ENCODE peak calls at places on chromosome 2, in four cellular contexts. One of them, this sample, is unnamed.

GRCh38 chr2:241702155-241702404 is 241 bp downstream of the ING5 start:
- DNase-seq in A549: peak
- DNase-seq in HepG2: no peak
- DNase-seq in H1: peak
- DNase-seq in this sample: no peak

GRCh38 chr2:106219813-106220212 is 25.7 kb upstream of the UXS1 start:
- DNase-seq in A549: no peak
- DNase-seq in HepG2: no peak
- DNase-seq in H1: no peak
- DNase-seq in this sample: no peak

GRCh38 chr2:146228659-146229058 is 1616.2 kb upstream of the ACVR2A start:
- DNase-seq in A549: no peak
- DNase-seq in HepG2: no peak
- DNase-seq in H1: no peak
- DNase-seq in this sample: no peak

GRCh38 chr2:88059979-88060906 is 4.7 kb upstream of the KRCC1 start:
- DNase-seq in A549: peak
- DNase-seq in HepG2: peak
- DNase-seq in H1: no peak
- DNase-seq in this sample: peak

GRCh38 chr2:231057590-231057989 is 923 bp downstream of the PSMD1 start:
- DNase-seq in A549: no peak
- DNase-seq in HepG2: no peak
- DNase-seq in H1: no peak
- DNase-seq in this sample: peak

GRCh38 chr2:241809383-241810303 is 650 bp downstream of the NEU4 start:
- DNase-seq in A549: no peak
- DNase-seq in HepG2: no peak
- DNase-seq in H1: no peak
- DNase-seq in this sample: no peak

GRCh38 chr2:70111752-70112591 is 24.7 kb downstream of the PCBP1 start:
- DNase-seq in A549: no peak
- DNase-seq in HepG2: no peak
- DNase-seq in H1: no peak
- DNase-seq in this sample: peak

GRCh38 chr2:61109291-61109690 is 43.6 kb downstream of the SANBR start:
- DNase-seq in A549: no peak
- DNase-seq in HepG2: no peak
- DNase-seq in H1: no peak
- DNase-seq in this sample: no peak

GRCh38 chr2:143685439-143686078 is 556.3 kb downstream of the ARHGAP15 start:
- DNase-seq in A549: no peak
- DNase-seq in HepG2: no peak
- DNase-seq in H1: no peak
- DNase-seq in this sample: no peak

GRCh38 chr2:176589956-176590509 is 320.8 kb downstream of the MTX2 start:
- DNase-seq in A549: no peak
- DNase-seq in HepG2: no peak
- DNase-seq in H1: no peak
- DNase-seq in this sample: no peak

GRCh38 chr2:46521215-46521683 is 41.9 kb downstream of the TMEM247 start:
- DNase-seq in A549: no peak
- DNase-seq in HepG2: no peak
- DNase-seq in H1: no peak
- DNase-seq in this sample: no peak
- TF ChIP-seq RNF2 in A549: no peak
- TF ChIP-seq RNF2 in HepG2: no peak
- TF ChIP-seq RNF2 in H1: no peak
- TF ChIP-seq RNF2 in this sample: no peak

DNA sequence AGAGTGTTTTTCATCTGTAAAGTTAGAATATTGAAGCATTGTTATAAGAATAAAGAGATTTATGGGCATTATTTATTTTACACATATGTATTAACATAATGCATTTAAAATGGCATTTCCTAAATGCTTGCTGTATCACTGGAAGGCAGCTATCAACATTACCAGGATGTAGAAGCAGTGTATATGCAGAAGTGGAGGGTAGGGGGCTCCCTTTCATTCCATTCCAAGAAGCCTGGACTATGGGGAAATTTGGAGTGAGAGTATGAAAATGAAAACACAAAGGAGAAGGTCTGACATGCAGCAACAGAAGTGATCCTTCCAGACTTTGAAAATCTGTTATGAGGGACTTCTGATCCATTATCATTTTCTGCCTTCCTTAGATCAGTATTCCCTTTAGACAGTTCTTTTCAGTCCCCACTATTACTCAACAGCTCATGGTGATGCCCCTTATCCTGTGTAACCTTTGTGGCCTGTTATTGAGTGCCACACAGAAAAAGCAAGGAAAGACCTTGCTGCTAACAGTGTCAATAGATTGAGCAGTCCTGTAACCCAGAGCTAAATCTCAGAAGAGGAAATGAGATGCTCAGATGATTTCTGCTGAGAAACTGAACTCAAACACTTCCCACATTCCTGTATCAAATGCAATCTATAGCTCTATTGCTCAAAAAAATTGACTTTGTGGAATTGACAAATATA is 216.6 kb downstream of the HNMT start:
- DNase-seq in A549: no peak
- DNase-seq in HepG2: peak
- DNase-seq in H1: no peak
- DNase-seq in this sample: no peak
- TF ChIP-seq RNF2 in A549: no peak
- TF ChIP-seq RNF2 in HepG2: no peak
- TF ChIP-seq RNF2 in H1: no peak
- TF ChIP-seq RNF2 in this sample: no peak

GRCh38 chr2:66869076-66869475 is 434.2 kb downstream of the MEIS1 start:
- DNase-seq in A549: no peak
- DNase-seq in HepG2: no peak
- DNase-seq in H1: no peak
- DNase-seq in this sample: no peak

GRCh38 chr2:66862871-66863650 is 428.1 kb downstream of the MEIS1 start:
- DNase-seq in A549: no peak
- DNase-seq in HepG2: no peak
- DNase-seq in H1: no peak
- DNase-seq in this sample: no peak

GRCh38 chr2:66865161-66865560 is 430.2 kb downstream of the MEIS1 start:
- DNase-seq in A549: no peak
- DNase-seq in HepG2: no peak
- DNase-seq in H1: no peak
- DNase-seq in this sample: no peak

GRCh38 chr2:66867038-66867380 is 432.1 kb downstream of the MEIS1 start:
- DNase-seq in A549: no peak
- DNase-seq in HepG2: no peak
- DNase-seq in H1: no peak
- DNase-seq in this sample: no peak

GRCh38 chr2:66866331-66867037 is 431.6 kb downstream of the MEIS1 start:
- DNase-seq in A549: no peak
- DNase-seq in HepG2: no peak
- DNase-seq in H1: no peak
- DNase-seq in this sample: no peak
- TF ChIP-seq RNF2 in A549: no peak
- TF ChIP-seq RNF2 in HepG2: no peak
- TF ChIP-seq RNF2 in H1: no peak
- TF ChIP-seq RNF2 in this sample: no peak

DNA sequence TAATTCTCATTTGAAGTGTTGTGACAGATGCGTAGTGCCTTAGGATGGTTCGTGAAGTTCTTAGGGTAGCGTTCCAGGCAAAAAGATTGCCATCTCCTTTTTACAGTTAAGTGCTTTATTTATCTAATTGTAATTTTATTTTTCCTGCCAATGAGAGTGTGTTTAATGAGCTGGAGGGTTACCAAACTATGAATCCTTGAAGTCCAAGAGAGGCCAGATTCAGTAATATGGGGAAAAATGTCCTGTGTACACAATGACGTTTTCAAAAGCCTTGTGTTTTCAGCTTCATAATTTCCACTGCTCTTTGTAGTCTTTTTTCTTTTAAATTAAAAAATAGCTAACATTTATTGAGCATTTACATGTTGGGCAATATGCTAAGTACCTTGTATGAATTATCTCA is 23.8 kb downstream of the ACYP2 start:
- DNase-seq in A549: no peak
- DNase-seq in HepG2: peak
- DNase-seq in H1: no peak
- DNase-seq in this sample: no peak
- TF ChIP-seq RNF2 in A549: no peak
- TF ChIP-seq RNF2 in HepG2: no peak
- TF ChIP-seq RNF2 in H1: no peak
- TF ChIP-seq RNF2 in this sample: no peak

GRCh38 chr2:149606251-149606811 is 18.8 kb upstream of the MMADHC start:
- DNase-seq in A549: no peak
- DNase-seq in HepG2: no peak
- DNase-seq in H1: no peak
- DNase-seq in this sample: no peak
- TF ChIP-seq RNF2 in A549: no peak
- TF ChIP-seq RNF2 in HepG2: no peak
- TF ChIP-seq RNF2 in H1: no peak
- TF ChIP-seq RNF2 in this sample: no peak

DNA sequence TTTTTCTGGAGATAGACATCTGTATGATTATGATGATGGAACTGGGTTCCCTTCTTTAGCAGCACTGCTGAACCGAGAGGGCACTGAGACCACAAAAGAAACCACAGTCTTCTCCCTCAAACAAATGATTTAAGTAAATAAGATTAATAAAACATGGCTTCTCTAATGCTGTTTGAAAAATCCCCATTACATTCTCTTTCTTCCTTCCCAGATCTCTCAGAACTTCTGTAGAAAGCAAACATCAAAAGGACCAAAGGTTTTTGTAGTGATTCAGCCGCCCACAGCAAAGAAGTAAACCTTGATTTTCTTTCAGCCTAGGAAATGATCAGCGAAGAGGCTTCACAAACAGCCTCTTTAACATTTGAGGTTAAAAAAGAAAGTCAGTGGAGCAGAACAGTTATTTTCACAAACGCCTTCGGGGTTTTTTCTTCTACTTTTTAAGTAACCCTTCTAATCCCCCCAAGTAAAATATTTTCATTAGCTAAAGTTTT is 89.4 kb downstream of the UPP2 start:
- DNase-seq in A549: no peak
- DNase-seq in HepG2: peak
- DNase-seq in H1: no peak
- DNase-seq in this sample: no peak
- TF ChIP-seq RNF2 in A549: no peak
- TF ChIP-seq RNF2 in HepG2: no peak
- TF ChIP-seq RNF2 in H1: no peak
- TF ChIP-seq RNF2 in this sample: no peak